ENCODE peak calls at places on chromosomes 3 and 15, in five cellular contexts. P, W, R, F and A are unnamed samples.

GRCh38 chr3:187974857-187975257 is 179.1 kb upstream of the LPP start:
- DNase-seq in P (no peak), W (no peak), R (no peak), F (no peak), A (no peak)

GRCh38 chr3:172153335-172153861 is 114.0 kb downstream of the FNDC3B start:
- DNase-seq in P (peak; percentile 98), W (peak; percentile 26), R (no peak), F (peak; percentile 61), A (peak; percentile 80)

GRCh38 chr15:44261007-44261706 is 27.4 kb upstream of the GOLM2 start:
- DNase-seq in P (no peak), W (no peak), R (peak; percentile 19), F (peak; percentile 28), A (no peak)

GRCh38 chr3:156899951-156900350 is 73.8 kb downstream of the LEKR1 start:
- DNase-seq in P (no peak), W (no peak), R (peak; percentile 11), F (no peak), A (no peak)

GRCh38 chr3:191136347-191136746 is 62.7 kb upstream of the OSTN start:
- DNase-seq in P (peak; percentile 63), W (no peak), R (peak; percentile 18), F (peak; percentile 8), A (peak; percentile 17)

GRCh38 chr15:77023576-77024272 is 28.8 kb downstream of the PSTPIP1 start:
- DNase-seq in P (no peak), W (no peak), R (no peak), F (no peak), A (no peak)

GRCh38 chr3:3196148-3196861 is 16.8 kb upstream of the CRBN start:
- DNase-seq in P (no peak), W (peak; percentile 13), R (no peak), F (peak; percentile 49), A (peak; percentile 29)

GRCh38 chr3:10025205-10026083 is 793 bp upstream of the FANCD2 start:
- DNase-seq in P (peak; percentile 4), W (no peak), R (no peak), F (no peak), A (no peak)

GRCh38 chr3:160921020-160921635 is 165.1 kb downstream of the PPM1L start:
- DNase-seq in P (peak; percentile 55), W (peak; percentile 54), R (peak; percentile 30), F (peak; percentile 54), A (peak; percentile 41)

GRCh38 chr3:40913641-40914040 is 285.7 kb upstream of the CTNNB1 start:
- DNase-seq in P (no peak), W (no peak), R (no peak), F (no peak), A (no peak)

GRCh38 chr15:100588638-100589242 is 13.2 kb downstream of the LINS1 start:
- DNase-seq in P (no peak), W (no peak), R (no peak), F (peak; percentile 11), A (peak; percentile 44)

GRCh38 chr15:35134269-35134668 is 49.2 kb upstream of the NANOGP8 start:
- DNase-seq in P (no peak), W (no peak), R (no peak), F (no peak), A (no peak)

GRCh38 chr15:45126535-45127158 is 3.0 kb downstream of the DUOXA1 start:
- DNase-seq in P (peak; percentile 37), W (no peak), R (peak; percentile 25), F (peak; percentile 48), A (peak; percentile 42)

GRCh38 chr3:64454179-64454578 is 228.9 kb upstream of the PRICKLE2 start:
- DNase-seq in P (no peak), W (no peak), R (no peak), F (no peak), A (peak; percentile 3)

GRCh38 chr3:155651489-155652223 is 93.2 kb downstream of the PLCH1 start:
- DNase-seq in P (no peak), W (no peak), R (no peak), F (no peak), A (no peak)

GRCh38 chr3:179265875-179266274 is 15.0 kb upstream of the KCNMB3 start:
- DNase-seq in P (no peak), W (no peak), R (no peak), F (peak; percentile 86), A (peak; percentile 66)

GRCh38 chr3:179264456-179264855 is 13.5 kb upstream of the KCNMB3 start:
- DNase-seq in P (no peak), W (no peak), R (no peak), F (peak; percentile 40), A (no peak)

GRCh38 chr3:179265092-179265491 is 14.2 kb upstream of the KCNMB3 start:
- DNase-seq in P (no peak), W (no peak), R (no peak), F (peak; percentile 67), A (no peak)

GRCh38 chr3:179268400-179269051 is 17.6 kb upstream of the KCNMB3 start:
- DNase-seq in P (peak; percentile 50), W (no peak), R (no peak), F (peak; percentile 77), A (peak; percentile 72)

GRCh38 chr3:179266701-179267211 is 15.8 kb upstream of the KCNMB3 start:
- DNase-seq in P (peak; percentile 77), W (no peak), R (no peak), F (no peak), A (peak; percentile 33)
- TF ChIP-seq MYC in P (no peak), W (no peak), R (no peak), F (no peak), A (peak; percentile 39)

DNA sequence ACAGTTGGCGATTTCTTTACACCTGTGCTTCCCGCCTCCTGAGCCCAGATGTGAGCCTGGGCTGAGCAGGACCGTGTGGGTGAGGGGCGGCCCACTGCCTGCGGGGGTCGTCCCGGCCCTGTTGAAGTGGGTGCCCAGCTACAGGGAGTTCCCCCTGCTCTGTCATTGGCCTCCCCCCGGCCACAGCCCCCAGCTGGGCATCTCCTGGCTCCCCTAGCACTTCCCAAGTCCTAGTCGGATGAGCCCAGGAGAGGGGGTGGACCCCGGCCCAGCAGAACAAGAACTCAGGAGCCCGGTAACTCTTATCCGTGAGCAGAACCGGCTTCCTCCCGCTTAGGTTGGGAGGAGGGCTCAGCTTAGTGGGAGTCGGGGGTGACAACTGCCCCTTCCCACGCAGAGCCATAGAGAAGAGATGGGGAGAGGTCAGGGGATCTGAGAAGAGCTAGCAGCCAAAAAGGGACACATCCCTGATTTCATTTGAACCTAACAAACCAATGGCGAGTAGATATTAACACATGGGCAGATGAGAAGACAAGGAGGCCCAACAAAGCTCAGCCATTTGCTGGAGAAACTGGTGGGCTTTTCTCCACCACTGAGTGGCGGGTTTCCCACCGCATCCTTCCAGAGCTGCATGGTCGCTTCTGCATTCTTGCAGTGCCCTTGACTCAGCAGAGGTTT is 878 bp downstream of the PAQR5 start:
- DNase-seq in P (no peak), W (peak; percentile 65), R (no peak), F (no peak), A (no peak)
- H3K4me3 ChIP-seq in P (no peak overlapping the region), W (peak overlapping the region; percentile 95), R (peak overlapping the region; percentile 16), F (no peak overlapping the region), A (no peak overlapping the region)

DNA sequence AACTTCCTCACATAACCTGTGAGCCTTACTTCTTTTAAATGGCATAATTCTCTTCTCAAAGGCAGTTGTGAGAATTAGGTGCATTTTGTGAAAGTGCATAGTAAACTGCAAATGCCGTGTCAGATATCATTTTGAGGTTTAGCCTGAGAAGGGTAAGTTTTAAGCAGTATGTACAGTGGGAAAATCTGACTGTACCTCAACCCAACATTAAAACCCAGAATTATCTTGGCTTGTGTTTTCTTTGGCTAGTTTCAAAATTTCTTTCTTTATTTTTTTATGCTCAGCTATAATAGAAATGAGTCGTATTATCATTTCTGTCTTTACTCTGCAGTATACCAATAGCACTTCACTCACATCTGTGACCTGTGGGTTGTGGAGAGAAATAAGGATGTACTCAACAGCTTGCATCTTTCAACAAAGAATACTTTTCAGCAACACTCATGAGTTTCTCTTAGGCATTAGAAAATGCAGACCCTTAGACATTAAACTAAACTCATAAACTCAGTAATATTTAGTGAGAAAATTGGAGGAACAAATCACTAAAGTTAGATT is 65.7 kb downstream of the RASA2 start:
- DNase-seq in P (peak; percentile 24), W (no peak), R (no peak), F (no peak), A (no peak)
- TF ChIP-seq MYC in P (no peak), W (no peak), R (no peak), F (no peak), A (no peak)

GRCh38 chr3:116246406-116246805 is 198.9 kb downstream of the LSAMP start:
- DNase-seq in P (no peak), W (no peak), R (no peak), F (no peak), A (no peak)

GRCh38 chr3:116242825-116243224 is 202.5 kb downstream of the LSAMP start:
- DNase-seq in P (no peak), W (no peak), R (no peak), F (peak; percentile 3), A (no peak)

GRCh38 chr3:116253511-116253910 is 191.8 kb downstream of the LSAMP start:
- DNase-seq in P (no peak), W (no peak), R (no peak), F (no peak), A (no peak)

GRCh38 chr3:116247510-116248077 is 197.7 kb downstream of the LSAMP start:
- DNase-seq in P (no peak), W (no peak), R (no peak), F (no peak), A (no peak)
- H3K4me3 ChIP-seq in P (no peak overlapping the region), W (no peak overlapping the region), R (no peak overlapping the region), F (no peak overlapping the region), A (no peak overlapping the region)

GRCh38 chr3:139634236-139634635 is 43.5 kb downstream of the NMNAT3 start:
- DNase-seq in P (no peak), W (no peak), R (no peak), F (no peak), A (no peak)
- TF ChIP-seq MYC in P (no peak), W (no peak), R (no peak), F (no peak), A (no peak)

DNA sequence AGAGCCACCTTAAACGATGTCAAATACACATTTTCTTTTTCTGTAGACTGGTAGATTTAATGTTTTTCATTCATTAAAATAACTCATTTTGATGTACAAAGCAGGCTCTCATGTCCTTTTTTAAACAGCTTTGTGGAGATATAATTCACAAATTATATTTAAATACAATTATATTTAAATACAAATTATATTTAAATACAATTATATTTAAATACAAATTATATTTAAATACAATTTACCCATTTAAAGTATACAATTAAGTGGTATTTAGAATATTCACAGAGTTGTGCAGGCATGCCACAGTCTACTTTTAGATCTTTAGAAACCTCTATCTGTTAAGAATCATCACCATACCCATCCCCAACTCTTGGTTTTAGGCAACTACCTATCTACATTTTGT is 36.4 kb upstream of the GASK1A start:
- DNase-seq in P (no peak), W (no peak), R (no peak), F (no peak), A (no peak)
- H3K4me3 ChIP-seq in P (no peak overlapping the region), W (no peak overlapping the region), R (no peak overlapping the region), F (no peak overlapping the region), A (no peak overlapping the region)

GRCh38 chr3:15581471-15582394 is 19.6 kb downstream of the HACL1 start:
- DNase-seq in P (no peak), W (no peak), R (no peak), F (no peak), A (no peak)

GRCh38 chr3:15591235-15591634 is 10.1 kb downstream of the HACL1 start:
- DNase-seq in P (no peak), W (no peak), R (no peak), F (no peak), A (no peak)

GRCh38 chr3:15585111-15585844 is 16.1 kb downstream of the HACL1 start:
- DNase-seq in P (no peak), W (no peak), R (no peak), F (no peak), A (no peak)
- TF ChIP-seq MYC in P (no peak), W (no peak), R (no peak), F (no peak), A (no peak)